ENCODE peak calls at places on chromosomes 6 and 20, in four cellular contexts. V is H1, Y is mesenchymal stem cell, I is mesendoderm. A is an unnamed sample.

GRCh38 chr6:15443119-15443518 is 197.2 kb downstream of the JARID2 start:
- DNase-seq in V (no peak), Y (peak; percentile 95), I (no peak), A (peak; percentile 94)

GRCh38 chr20:54208492-54209044 is 681 bp downstream of the PFDN4 start:
- DNase-seq in V (no peak), Y (peak; percentile 52), I (peak; percentile 47), A (peak; percentile 63)

GRCh38 chr6:4340544-4340943 is 205.2 kb upstream of the ECI2 start:
- DNase-seq in V (no peak), Y (no peak), I (no peak), A (no peak)

GRCh38 chr6:169839029-169839481 is 87.6 kb downstream of the ERMARD start:
- DNase-seq in V (no peak), Y (no peak), I (no peak), A (no peak)

GRCh38 chr6:127384007-127384406 is 40.6 kb upstream of the ECHDC1 start:
- DNase-seq in V (no peak), Y (peak; percentile 20), I (no peak), A (peak; percentile 41)

GRCh38 chr6:41103792-41104324 is 31.1 kb downstream of the NFYA start:
- DNase-seq in V (no peak), Y (no peak), I (no peak), A (no peak)

GRCh38 chr6:94636780-94637385 is 940.5 kb upstream of the MANEA start:
- DNase-seq in V (no peak), Y (peak; percentile 28), I (peak; percentile 63), A (peak; percentile 1)

GRCh38 chr6:149565539-149566371 is 420 bp upstream of the GINM1 start:
- DNase-seq in V (peak; percentile 80), Y (peak; percentile 94), I (peak; percentile 95), A (peak; percentile 92)

GRCh38 chr6:150654671-150655070 is 55.0 kb downstream of the PLEKHG1 start:
- DNase-seq in V (no peak), Y (no peak), I (no peak), A (no peak)

GRCh38 chr6:1862411-1862810 is 252.7 kb downstream of the FOXC1 start:
- DNase-seq in V (no peak), Y (no peak), I (no peak), A (no peak)

GRCh38 chr6:41040101-41040910 is 1.3 kb upstream of the UNC5CL start:
- DNase-seq in V (no peak), Y (peak; percentile 27), I (peak; percentile 49), A (no peak)

GRCh38 chr20:19233025-19233794 is 20.8 kb downstream of the SLC24A3 start:
- DNase-seq in V (no peak), Y (no peak), I (no peak), A (no peak)

GRCh38 chr6:140711019-140711613 is 1336.7 kb upstream of the CITED2 start:
- DNase-seq in V (no peak), Y (no peak), I (no peak), A (no peak)

GRCh38 chr20:23084282-23084844 is 1.8 kb downstream of the CD93 start:
- DNase-seq in V (no peak), Y (no peak), I (no peak), A (no peak)

GRCh38 chr20:23084845-23085355 is 1.2 kb downstream of the CD93 start:
- DNase-seq in V (no peak), Y (no peak), I (no peak), A (no peak)

GRCh38 chr20:23086931-23087411 is 847 bp upstream of the CD93 start:
- DNase-seq in V (no peak), Y (no peak), I (no peak), A (no peak)

GRCh38 chr20:23086056-23086551 is at the start of gene CD93:
- DNase-seq in V (no peak), Y (no peak), I (no peak), A (peak; percentile 10)

DNA sequence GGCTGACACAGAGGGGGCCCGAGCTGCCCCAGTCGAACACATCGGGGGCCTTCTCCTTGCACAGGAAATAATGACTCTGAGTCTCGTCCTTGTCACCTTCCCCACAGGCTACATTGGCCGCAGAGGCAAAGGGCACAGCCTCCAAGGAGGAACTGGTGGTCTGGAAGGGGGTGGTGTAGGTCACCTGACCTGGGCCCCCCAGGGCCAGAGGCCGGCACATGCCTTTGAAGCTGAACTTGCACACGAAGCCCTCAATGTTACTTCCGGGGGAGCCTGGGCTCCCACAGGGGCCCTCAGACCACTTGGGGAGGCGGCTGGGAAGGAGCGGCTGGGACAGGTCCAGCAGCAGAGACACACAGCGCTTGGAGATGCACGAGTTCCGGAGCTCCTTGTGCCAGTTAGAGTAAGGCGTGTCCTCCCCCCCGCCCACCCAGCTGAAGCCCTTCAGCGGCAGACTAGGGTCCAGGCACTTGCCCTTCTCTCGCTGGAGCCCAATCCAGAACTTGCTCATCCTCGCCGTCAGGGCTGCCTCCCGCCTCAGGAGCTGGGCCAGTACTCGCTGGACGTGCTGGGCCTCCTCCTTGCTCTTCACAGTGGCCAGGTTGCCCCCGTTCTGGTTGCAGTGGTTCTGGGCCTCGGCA is 589 bp downstream of the CD93 start:
- DNase-seq in V (no peak), Y (no peak), I (no peak), A (no peak)
- H3K23ac ChIP-seq in V (no peak overlapping the region), Y (no peak overlapping the region), I (no peak overlapping the region), A (no peak overlapping the region)

GRCh38 chr6:88246654-88247053 is 80.5 kb upstream of the CNR1 start:
- DNase-seq in V (no peak), Y (no peak), I (peak; percentile 47), A (no peak)
- H3K23ac ChIP-seq in V (no peak overlapping the region), Y (no peak overlapping the region), I (no peak overlapping the region), A (no peak overlapping the region)

GRCh38 chr20:64039293-64040160 is 3.5 kb downstream of the C20orf204 start:
- DNase-seq in V (no peak), Y (no peak), I (no peak), A (no peak)
- H3K23ac ChIP-seq in V (no peak overlapping the region), Y (no peak overlapping the region), I (no peak overlapping the region), A (no peak overlapping the region)

GRCh38 chr20:63061701-63062100 is 54.9 kb upstream of the BHLHE23 start:
- DNase-seq in V (no peak), Y (no peak), I (no peak), A (no peak)

GRCh38 chr20:63064310-63064709 is 57.5 kb upstream of the BHLHE23 start:
- DNase-seq in V (no peak), Y (no peak), I (no peak), A (no peak)

GRCh38 chr20:63060057-63060991 is 53.6 kb upstream of the BHLHE23 start:
- DNase-seq in V (no peak), Y (peak; percentile 10), I (no peak), A (peak; percentile 22)

GRCh38 chr20:63061051-63061531 is 54.3 kb upstream of the BHLHE23 start:
- DNase-seq in V (no peak), Y (no peak), I (no peak), A (no peak)

DNA sequence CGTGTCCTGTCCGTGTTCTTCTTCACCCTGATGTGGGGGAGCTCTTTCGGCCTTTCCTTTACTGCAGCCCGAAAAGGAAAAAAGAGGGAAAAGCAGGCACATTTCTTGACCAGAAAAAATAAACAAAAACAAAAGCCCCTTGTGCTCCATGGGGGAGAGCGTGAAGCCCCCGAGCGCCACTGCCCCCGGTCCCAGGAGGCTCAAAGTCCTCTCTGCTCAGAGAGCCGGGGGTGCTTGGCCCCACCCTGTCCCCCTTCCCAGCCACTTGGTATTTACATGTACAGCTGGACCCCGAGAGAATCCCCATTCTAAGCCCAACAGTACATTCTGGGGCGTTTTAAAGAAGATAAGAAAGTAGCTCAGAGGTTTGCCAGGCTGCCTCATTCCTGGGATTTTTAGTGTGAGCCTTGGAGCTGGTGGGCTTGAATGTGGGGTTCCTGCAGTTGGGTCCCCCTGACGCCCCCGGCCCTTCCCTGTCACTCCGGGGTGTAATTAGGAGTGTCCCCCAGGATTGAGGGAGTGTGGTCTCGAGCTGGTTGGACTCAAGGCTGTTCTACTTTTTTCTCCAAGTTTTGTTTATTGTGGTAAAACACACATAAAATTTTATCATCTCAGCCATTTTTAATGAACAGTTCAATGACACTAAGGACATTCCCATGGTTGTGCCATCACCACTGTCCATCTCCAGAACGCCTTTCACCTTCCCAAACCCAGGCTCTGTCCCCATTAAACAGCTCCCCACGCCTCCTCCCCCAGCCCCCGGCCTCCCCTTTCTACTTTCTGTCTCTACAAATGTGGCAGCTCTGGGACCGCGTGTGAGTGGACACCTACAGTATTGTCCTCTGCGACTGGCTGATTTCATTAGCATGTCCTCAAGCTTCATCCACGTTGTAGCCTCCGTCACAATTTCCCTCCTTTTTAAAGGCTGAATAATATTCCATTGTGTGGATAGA is 55.7 kb upstream of the BHLHE23 start:
- DNase-seq in V (no peak), Y (no peak), I (no peak), A (no peak)
- H3K23ac ChIP-seq in V (no peak overlapping the region), Y (no peak overlapping the region), I (no peak overlapping the region), A (no peak overlapping the region)

GRCh38 chr20:11048739-11049138 is 374.9 kb upstream of the JAG1 start:
- DNase-seq in V (no peak), Y (no peak), I (no peak), A (no peak)

GRCh38 chr20:11047559-11047958 is 373.8 kb upstream of the JAG1 start:
- DNase-seq in V (no peak), Y (no peak), I (peak; percentile 21), A (no peak)

GRCh38 chr20:11041396-11041795 is 367.6 kb upstream of the JAG1 start:
- DNase-seq in V (no peak), Y (no peak), I (no peak), A (peak; percentile 53)

GRCh38 chr20:11045412-11046175 is 371.8 kb upstream of the JAG1 start:
- DNase-seq in V (no peak), Y (no peak), I (no peak), A (no peak)

GRCh38 chr20:11044561-11044960 is 370.8 kb upstream of the JAG1 start:
- DNase-seq in V (no peak), Y (no peak), I (peak; percentile 10), A (no peak)
- H3K23ac ChIP-seq in V (no peak overlapping the region), Y (no peak overlapping the region), I (no peak overlapping the region), A (no peak overlapping the region)

DNA sequence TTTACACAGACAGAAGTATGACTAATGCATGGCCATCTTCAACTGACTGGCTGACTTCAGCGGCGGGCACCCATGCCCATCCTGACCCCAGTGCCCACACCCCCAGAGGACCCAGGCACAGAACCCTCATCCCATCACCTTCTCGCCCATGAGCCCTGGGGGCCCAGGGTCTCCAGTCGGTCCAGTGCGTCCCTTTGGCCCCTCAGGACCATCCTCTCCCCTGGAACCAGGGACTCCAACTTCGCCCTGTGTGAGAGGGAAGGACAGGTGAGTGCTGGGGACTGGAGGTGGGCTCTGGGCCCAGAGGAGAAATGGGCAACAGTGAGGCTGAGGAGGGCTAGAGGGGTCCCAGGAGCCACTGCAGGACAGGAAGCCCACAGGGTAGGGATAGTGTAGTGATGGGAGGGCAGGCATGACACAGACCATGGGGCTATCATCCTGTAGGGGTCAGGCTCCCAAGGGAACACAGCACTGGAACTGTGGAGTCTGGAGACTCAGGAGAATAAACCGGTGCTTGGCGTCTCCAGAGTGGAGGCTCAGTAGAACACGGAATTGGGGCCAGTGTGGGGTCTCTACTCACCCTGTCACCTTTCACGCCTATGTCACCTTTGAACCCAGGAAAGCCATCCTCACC is 16.7 kb downstream of the COL11A2 start:
- DNase-seq in V (no peak), Y (no peak), I (no peak), A (no peak)
- H3K23ac ChIP-seq in V (no peak overlapping the region), Y (no peak overlapping the region), I (no peak overlapping the region), A (no peak overlapping the region)

GRCh38 chr20:62426678-62427077 is 661 bp downstream of the RBBP8NL start:
- DNase-seq in V (no peak), Y (no peak), I (peak; percentile 64), A (no peak)
- H3K23ac ChIP-seq in V (no peak overlapping the region), Y (no peak overlapping the region), I (no peak overlapping the region), A (no peak overlapping the region)

DNA sequence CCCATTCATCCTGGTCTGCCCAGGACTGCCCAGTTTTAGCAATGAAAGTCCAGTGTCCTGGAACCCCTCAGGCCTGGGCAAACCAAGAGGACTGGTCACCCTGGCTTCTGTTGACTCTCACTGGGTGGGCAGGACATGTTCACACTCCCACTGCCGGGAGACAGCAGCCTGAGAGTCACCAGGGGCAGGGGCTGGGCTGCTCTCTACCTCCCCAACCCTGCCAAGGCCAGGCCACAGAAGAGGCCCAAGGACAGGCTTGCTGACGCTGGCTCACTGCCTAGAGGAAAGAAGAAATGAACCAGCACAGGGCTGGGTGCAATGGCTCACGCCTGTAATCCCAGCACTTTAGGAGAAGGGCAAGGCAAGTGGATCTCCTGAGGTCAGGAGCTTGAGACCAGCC is 36.9 kb downstream of the C20orf203 start:
- DNase-seq in V (no peak), Y (no peak), I (no peak), A (no peak)
- H3K23ac ChIP-seq in V (no peak overlapping the region), Y (no peak overlapping the region), I (no peak overlapping the region), A (no peak overlapping the region)